ENCODE peak calls at places on chromosomes 12 and 14, in four cellular contexts. One of them, this sample, is unnamed.

GRCh38 chr12:113347892-113348291 is 10.5 kb upstream of the PLBD2 start:
- DNase-seq in OCI-LY7: no peak
- DNase-seq in tibial nerve: no peak
- DNase-seq in nephron progenitor cell: no peak
- DNase-seq in this sample: no peak

GRCh38 chr12:99063182-99063581 is 418.1 kb downstream of the APAF1 start:
- DNase-seq in tibial nerve: no peak
- DNase-seq in nephron progenitor cell: no peak
- DNase-seq in OCI-LY7: no peak
- DNase-seq in this sample: no peak

GRCh38 chr12:26126340-26127284 is 1.8 kb upstream of the BHLHE41 start:
- DNase-seq in tibial nerve: peak
- DNase-seq in nephron progenitor cell: peak
- DNase-seq in OCI-LY7: no peak
- DNase-seq in this sample: peak

GRCh38 chr14:64801800-64802199 is 77.9 kb downstream of the SPTB start:
- DNase-seq in OCI-LY7: no peak
- DNase-seq in tibial nerve: no peak
- DNase-seq in nephron progenitor cell: peak
- DNase-seq in this sample: no peak

GRCh38 chr14:96757456-96757855 is 39.7 kb upstream of the VRK1 start:
- DNase-seq in nephron progenitor cell: no peak
- DNase-seq in tibial nerve: no peak
- DNase-seq in OCI-LY7: no peak
- DNase-seq in this sample: no peak

GRCh38 chr12:70270108-70270507 is 26.9 kb downstream of the CNOT2 start:
- DNase-seq in tibial nerve: no peak
- DNase-seq in nephron progenitor cell: no peak
- DNase-seq in OCI-LY7: no peak
- DNase-seq in this sample: no peak

GRCh38 chr12:29220632-29221336 is 71.7 kb downstream of the FAR2 start:
- DNase-seq in nephron progenitor cell: no peak
- DNase-seq in tibial nerve: no peak
- DNase-seq in OCI-LY7: no peak
- DNase-seq in this sample: no peak

GRCh38 chr12:110355080-110355479 is 48.4 kb downstream of the ANAPC7 start:
- DNase-seq in tibial nerve: no peak
- DNase-seq in OCI-LY7: peak
- DNase-seq in nephron progenitor cell: peak
- DNase-seq in this sample: no peak

GRCh38 chr12:79407671-79408622 is 282.8 kb downstream of the PAWR start:
- DNase-seq in nephron progenitor cell: peak
- DNase-seq in tibial nerve: peak
- DNase-seq in OCI-LY7: peak
- DNase-seq in this sample: no peak

GRCh38 chr12:212383-212798 is 1.6 kb downstream of the SLC6A12 start:
- DNase-seq in tibial nerve: no peak
- DNase-seq in OCI-LY7: no peak
- DNase-seq in nephron progenitor cell: no peak
- DNase-seq in this sample: no peak

DNA sequence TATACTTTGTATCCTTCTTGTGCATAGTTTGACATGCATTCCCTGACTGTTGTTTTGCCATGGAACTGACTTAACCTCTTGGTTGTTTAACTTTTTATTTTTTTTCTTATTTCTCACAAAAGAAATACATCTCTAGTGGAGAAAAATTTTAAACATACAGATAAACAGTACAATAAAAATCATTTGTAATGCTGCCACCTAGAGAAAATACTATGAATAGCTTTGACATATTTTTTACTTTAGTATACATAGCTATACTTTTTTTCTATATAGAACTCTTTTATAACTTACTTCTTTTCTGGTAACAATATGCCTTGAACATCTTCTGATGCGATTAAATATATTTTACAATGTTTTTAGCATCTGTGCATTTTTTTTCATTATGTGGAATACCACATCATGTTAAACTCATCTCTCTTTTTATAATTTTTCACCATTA is 184.5 kb downstream of the AKAP6 start:
- DNase-seq in tibial nerve: no peak
- DNase-seq in nephron progenitor cell: no peak
- DNase-seq in OCI-LY7: no peak
- DNase-seq in this sample: no peak
- TF ChIP-seq CTCF in tibial nerve: peak
- TF ChIP-seq CTCF in nephron progenitor cell: peak
- TF ChIP-seq CTCF in OCI-LY7: peak
- TF ChIP-seq CTCF in this sample: peak

DNA sequence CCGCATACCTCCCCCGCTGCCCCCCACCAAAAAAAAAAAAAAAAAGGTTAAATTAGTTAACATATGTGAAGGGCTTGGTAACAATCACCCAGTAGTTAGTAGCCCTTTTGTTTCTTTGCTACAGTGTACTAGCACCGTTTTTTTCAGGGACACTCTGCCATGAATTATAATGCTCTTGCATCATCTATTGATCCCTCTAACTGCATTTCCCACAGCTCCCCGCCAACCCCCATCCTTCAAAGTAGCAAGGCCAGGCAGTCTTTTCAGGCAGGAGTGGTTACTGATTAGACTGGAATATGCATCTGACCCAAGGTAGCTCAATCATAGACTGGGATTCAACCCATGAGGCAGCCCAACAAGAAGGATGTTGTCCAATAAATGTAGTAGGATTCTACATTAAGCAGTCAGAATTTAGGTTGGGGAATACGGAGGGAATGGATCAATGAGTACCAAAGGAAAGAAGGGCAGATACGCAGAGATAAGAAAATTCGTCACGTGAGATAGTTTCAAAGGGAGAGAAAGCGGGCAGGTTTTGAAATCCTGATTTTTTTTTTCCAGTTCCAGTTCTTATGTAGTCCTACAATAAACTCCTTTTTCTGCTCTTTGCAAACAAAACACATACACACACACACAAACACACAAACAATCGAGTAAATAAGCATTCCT is 39.8 kb upstream of the CRACR2A start:
- DNase-seq in nephron progenitor cell: no peak
- DNase-seq in OCI-LY7: no peak
- DNase-seq in tibial nerve: no peak
- DNase-seq in this sample: no peak
- TF ChIP-seq CTCF in nephron progenitor cell: no peak
- TF ChIP-seq CTCF in OCI-LY7: no peak
- TF ChIP-seq CTCF in tibial nerve: no peak
- TF ChIP-seq CTCF in this sample: no peak

GRCh38 chr14:91400696-91401095 is 16.9 kb downstream of the CCDC88C start:
- DNase-seq in nephron progenitor cell: no peak
- DNase-seq in OCI-LY7: no peak
- DNase-seq in tibial nerve: no peak
- DNase-seq in this sample: no peak

GRCh38 chr14:91398192-91398591 is 19.4 kb downstream of the CCDC88C start:
- DNase-seq in OCI-LY7: no peak
- DNase-seq in nephron progenitor cell: no peak
- DNase-seq in tibial nerve: no peak
- DNase-seq in this sample: no peak

GRCh38 chr14:91398707-91399106 is 18.9 kb downstream of the CCDC88C start:
- DNase-seq in OCI-LY7: peak
- DNase-seq in nephron progenitor cell: no peak
- DNase-seq in tibial nerve: no peak
- DNase-seq in this sample: no peak

GRCh38 chr14:91401751-91402150 is 15.9 kb downstream of the CCDC88C start:
- DNase-seq in nephron progenitor cell: no peak
- DNase-seq in OCI-LY7: no peak
- DNase-seq in tibial nerve: no peak
- DNase-seq in this sample: no peak

GRCh38 chr14:91399868-91400640 is 17.6 kb downstream of the CCDC88C start:
- DNase-seq in OCI-LY7: peak
- DNase-seq in tibial nerve: no peak
- DNase-seq in nephron progenitor cell: no peak
- DNase-seq in this sample: no peak
- TF ChIP-seq CTCF in OCI-LY7: peak
- TF ChIP-seq CTCF in tibial nerve: no peak
- TF ChIP-seq CTCF in nephron progenitor cell: no peak
- TF ChIP-seq CTCF in this sample: no peak

GRCh38 chr14:20866194-20866593 is 25.0 kb upstream of the RNASE3 start:
- DNase-seq in nephron progenitor cell: no peak
- DNase-seq in tibial nerve: no peak
- DNase-seq in OCI-LY7: no peak
- DNase-seq in this sample: no peak

DNA sequence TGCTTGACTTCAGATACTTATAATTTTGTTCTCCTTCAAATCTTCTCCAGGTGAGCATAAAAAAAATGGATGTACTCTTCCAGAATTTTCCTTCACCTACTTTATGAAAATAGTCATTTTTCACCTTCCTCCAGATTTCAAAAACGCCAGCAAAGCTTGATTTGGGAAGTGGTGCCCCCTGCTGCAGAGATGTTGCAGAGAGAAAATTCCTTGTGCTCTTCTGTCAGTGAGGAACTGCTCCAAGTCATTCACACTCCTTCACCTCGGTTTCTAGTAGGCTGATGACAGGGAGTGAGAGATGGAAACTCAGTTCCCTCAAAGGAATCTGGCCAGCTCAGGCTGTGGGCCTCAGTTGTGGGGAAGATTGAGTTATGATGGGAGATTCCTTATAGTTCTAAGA is 24.2 kb upstream of the RNASE3 start:
- DNase-seq in nephron progenitor cell: peak
- DNase-seq in tibial nerve: no peak
- DNase-seq in OCI-LY7: peak
- DNase-seq in this sample: no peak
- TF ChIP-seq CTCF in nephron progenitor cell: peak
- TF ChIP-seq CTCF in tibial nerve: peak
- TF ChIP-seq CTCF in OCI-LY7: peak
- TF ChIP-seq CTCF in this sample: peak

GRCh38 chr12:118763239-118763638 is 218.1 kb upstream of the SRRM4 start:
- DNase-seq in nephron progenitor cell: no peak
- DNase-seq in tibial nerve: no peak
- DNase-seq in OCI-LY7: no peak
- DNase-seq in this sample: no peak
- TF ChIP-seq CTCF in nephron progenitor cell: no peak
- TF ChIP-seq CTCF in tibial nerve: no peak
- TF ChIP-seq CTCF in OCI-LY7: no peak
- TF ChIP-seq CTCF in this sample: no peak

DNA sequence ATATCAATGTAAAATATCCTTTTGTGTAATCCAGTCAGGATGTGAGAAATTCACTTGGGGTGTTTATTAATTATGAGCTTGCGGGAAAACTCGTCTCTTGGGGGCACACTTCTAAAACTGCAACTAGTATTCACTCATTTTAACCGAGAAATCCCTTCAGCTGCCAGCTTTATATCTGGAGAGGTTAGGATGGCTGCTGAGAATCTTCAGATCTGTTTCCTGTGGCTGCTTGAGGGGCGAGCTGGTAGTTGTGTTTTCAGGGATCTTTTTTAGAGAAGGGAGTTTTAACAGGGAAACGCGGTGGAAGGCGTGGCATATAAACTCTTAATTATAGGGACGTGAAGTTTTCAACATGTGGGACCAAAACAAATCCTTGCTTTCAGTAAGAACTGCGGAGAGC is 833 bp downstream of the PPFIBP1 start:
- DNase-seq in tibial nerve: peak
- DNase-seq in OCI-LY7: no peak
- DNase-seq in nephron progenitor cell: no peak
- DNase-seq in this sample: no peak
- TF ChIP-seq CTCF in tibial nerve: no peak
- TF ChIP-seq CTCF in OCI-LY7: peak
- TF ChIP-seq CTCF in nephron progenitor cell: no peak
- TF ChIP-seq CTCF in this sample: no peak